ENCODE peak calls at places on chromosome 14, in four cellular contexts. One of them, this sample, is unnamed. For H3K27me3, the result is how much of the 10 kb centered on the place peaks cover.

GRCh38 chr14:67618617-67619063 is 1.1 kb upstream of the ARG2 start:
- DNase-seq in upper lobe of right lung: no peak
- DNase-seq in CD4-positive, CD25-positive, alpha-beta regulatory T cell: peak
- DNase-seq in AG04450: peak
- DNase-seq in this sample: peak

GRCh38 chr14:90447720-90448497 is 51.1 kb downstream of the CALM1 start:
- DNase-seq in upper lobe of right lung: no peak
- DNase-seq in CD4-positive, CD25-positive, alpha-beta regulatory T cell: no peak
- DNase-seq in AG04450: no peak
- DNase-seq in this sample: no peak

GRCh38 chr14:67722293-67722692 is 20.6 kb downstream of the RDH12 start:
- DNase-seq in upper lobe of right lung: no peak
- DNase-seq in CD4-positive, CD25-positive, alpha-beta regulatory T cell: no peak
- DNase-seq in AG04450: no peak
- DNase-seq in this sample: no peak

GRCh38 chr14:34051966-34052657 is 101.2 kb upstream of the EGLN3 start:
- DNase-seq in upper lobe of right lung: no peak
- DNase-seq in CD4-positive, CD25-positive, alpha-beta regulatory T cell: no peak
- DNase-seq in AG04450: no peak
- DNase-seq in this sample: no peak

GRCh38 chr14:64208261-64208660 is 85.9 kb downstream of the ESR2 start:
- DNase-seq in upper lobe of right lung: no peak
- DNase-seq in CD4-positive, CD25-positive, alpha-beta regulatory T cell: no peak
- DNase-seq in AG04450: no peak
- DNase-seq in this sample: no peak

GRCh38 chr14:22980672-22981089 is 1.7 kb downstream of the AJUBA start:
- DNase-seq in upper lobe of right lung: peak
- DNase-seq in CD4-positive, CD25-positive, alpha-beta regulatory T cell: peak
- DNase-seq in AG04450: no peak
- DNase-seq in this sample: no peak

GRCh38 chr14:52873694-52874093 is 77.2 kb downstream of the FERMT2 start:
- DNase-seq in upper lobe of right lung: no peak
- DNase-seq in CD4-positive, CD25-positive, alpha-beta regulatory T cell: no peak
- DNase-seq in AG04450: no peak
- DNase-seq in this sample: no peak

GRCh38 chr14:99947695-99948094 is 117.5 kb upstream of the EVL start:
- DNase-seq in upper lobe of right lung: no peak
- DNase-seq in CD4-positive, CD25-positive, alpha-beta regulatory T cell: no peak
- DNase-seq in AG04450: no peak
- DNase-seq in this sample: no peak

GRCh38 chr14:81408595-81408994 is 8.5 kb upstream of the STON2 start:
- DNase-seq in upper lobe of right lung: no peak
- DNase-seq in CD4-positive, CD25-positive, alpha-beta regulatory T cell: no peak
- DNase-seq in AG04450: no peak
- DNase-seq in this sample: no peak

GRCh38 chr14:73935666-73936065 is 14.2 kb downstream of the FAM161B start:
- DNase-seq in upper lobe of right lung: no peak
- DNase-seq in CD4-positive, CD25-positive, alpha-beta regulatory T cell: no peak
- DNase-seq in AG04450: no peak
- DNase-seq in this sample: no peak

GRCh38 chr14:77607741-77608302 is 8.6 kb downstream of the SPTLC2 start:
- DNase-seq in upper lobe of right lung: no peak
- DNase-seq in CD4-positive, CD25-positive, alpha-beta regulatory T cell: no peak
- DNase-seq in AG04450: no peak
- DNase-seq in this sample: no peak

GRCh38 chr14:35898217-35898775 is 72.2 kb downstream of the BRMS1L start:
- DNase-seq in upper lobe of right lung: no peak
- DNase-seq in CD4-positive, CD25-positive, alpha-beta regulatory T cell: no peak
- DNase-seq in AG04450: no peak
- DNase-seq in this sample: no peak

GRCh38 chr14:61742383-61742782 is 19.8 kb upstream of the SNAPC1 start:
- DNase-seq in upper lobe of right lung: no peak
- DNase-seq in CD4-positive, CD25-positive, alpha-beta regulatory T cell: no peak
- DNase-seq in AG04450: no peak
- DNase-seq in this sample: no peak

GRCh38 chr14:81169267-81169666 is 51.5 kb downstream of the GTF2A1 start:
- DNase-seq in upper lobe of right lung: no peak
- DNase-seq in CD4-positive, CD25-positive, alpha-beta regulatory T cell: no peak
- DNase-seq in AG04450: no peak
- DNase-seq in this sample: no peak

GRCh38 chr14:71206766-71207371 is 299.6 kb downstream of the PCNX1 start:
- DNase-seq in upper lobe of right lung: no peak
- DNase-seq in CD4-positive, CD25-positive, alpha-beta regulatory T cell: no peak
- DNase-seq in AG04450: peak
- DNase-seq in this sample: peak

GRCh38 chr14:89549381-89550102 is 132.5 kb upstream of the FOXN3 start:
- DNase-seq in upper lobe of right lung: no peak
- DNase-seq in CD4-positive, CD25-positive, alpha-beta regulatory T cell: no peak
- DNase-seq in AG04450: no peak
- DNase-seq in this sample: no peak

GRCh38 chr14:65302571-65303184 is 109.9 kb upstream of the FUT8 start:
- DNase-seq in upper lobe of right lung: no peak
- DNase-seq in CD4-positive, CD25-positive, alpha-beta regulatory T cell: no peak
- DNase-seq in AG04450: no peak
- DNase-seq in this sample: no peak

GRCh38 chr14:59474172-59474571 is 9.0 kb upstream of the GPR135 start:
- DNase-seq in upper lobe of right lung: no peak
- DNase-seq in CD4-positive, CD25-positive, alpha-beta regulatory T cell: no peak
- DNase-seq in AG04450: no peak
- DNase-seq in this sample: peak

GRCh38 chr14:69637503-69638030 is 26.2 kb downstream of the SUSD6 start:
- DNase-seq in upper lobe of right lung: no peak
- DNase-seq in CD4-positive, CD25-positive, alpha-beta regulatory T cell: no peak
- DNase-seq in AG04450: no peak
- DNase-seq in this sample: no peak

GRCh38 chr14:47278233-47278842 is 397.1 kb downstream of the MDGA2 start:
- DNase-seq in upper lobe of right lung: no peak
- DNase-seq in CD4-positive, CD25-positive, alpha-beta regulatory T cell: no peak
- DNase-seq in AG04450: no peak
- DNase-seq in this sample: peak

GRCh38 chr14:93952829-93953228 is 23.5 kb downstream of the ASB2 start:
- DNase-seq in upper lobe of right lung: no peak
- DNase-seq in CD4-positive, CD25-positive, alpha-beta regulatory T cell: no peak
- DNase-seq in AG04450: no peak
- DNase-seq in this sample: no peak

GRCh38 chr14:32230181-32230580 is 27.1 kb upstream of the RNU6-8 start:
- DNase-seq in upper lobe of right lung: no peak
- DNase-seq in CD4-positive, CD25-positive, alpha-beta regulatory T cell: no peak
- DNase-seq in AG04450: no peak
- DNase-seq in this sample: no peak

GRCh38 chr14:55721353-55721752 is 141.3 kb downstream of the KTN1 start:
- DNase-seq in upper lobe of right lung: no peak
- DNase-seq in CD4-positive, CD25-positive, alpha-beta regulatory T cell: no peak
- DNase-seq in AG04450: no peak
- DNase-seq in this sample: peak

GRCh38 chr14:58776516-58776915 is 138.8 kb downstream of the DACT1 start:
- DNase-seq in upper lobe of right lung: no peak
- DNase-seq in CD4-positive, CD25-positive, alpha-beta regulatory T cell: no peak
- DNase-seq in AG04450: no peak
- DNase-seq in this sample: no peak

GRCh38 chr14:92986254-92987147 is 63.6 kb downstream of the CHGA start:
- DNase-seq in upper lobe of right lung: no peak
- DNase-seq in CD4-positive, CD25-positive, alpha-beta regulatory T cell: no peak
- DNase-seq in AG04450: no peak
- DNase-seq in this sample: peak

GRCh38 chr14:52071675-52072074 is 2.8 kb upstream of the NID2 start:
- DNase-seq in upper lobe of right lung: no peak
- DNase-seq in CD4-positive, CD25-positive, alpha-beta regulatory T cell: no peak
- DNase-seq in AG04450: no peak
- DNase-seq in this sample: peak

GRCh38 chr14:105859717-105860614 is 333.6 kb downstream of the TMEM121 start:
- DNase-seq in upper lobe of right lung: peak
- DNase-seq in CD4-positive, CD25-positive, alpha-beta regulatory T cell: peak
- DNase-seq in AG04450: no peak
- DNase-seq in this sample: no peak

GRCh38 chr14:34012978-34013713 is 62.3 kb upstream of the EGLN3 start:
- DNase-seq in upper lobe of right lung: no peak
- DNase-seq in CD4-positive, CD25-positive, alpha-beta regulatory T cell: no peak
- DNase-seq in AG04450: no peak
- DNase-seq in this sample: no peak

GRCh38 chr14:59103396-59103795 is 85.1 kb upstream of the DAAM1 start:
- DNase-seq in upper lobe of right lung: no peak
- DNase-seq in CD4-positive, CD25-positive, alpha-beta regulatory T cell: no peak
- DNase-seq in AG04450: no peak
- DNase-seq in this sample: no peak

GRCh38 chr14:105315211-105315721 is 718 bp downstream of the PACS2 start:
- DNase-seq in upper lobe of right lung: peak
- DNase-seq in CD4-positive, CD25-positive, alpha-beta regulatory T cell: peak
- DNase-seq in AG04450: no peak
- DNase-seq in this sample: no peak

GRCh38 chr14:35277179-35277578 is 15.0 kb upstream of the PSMA6 start:
- DNase-seq in upper lobe of right lung: no peak
- DNase-seq in CD4-positive, CD25-positive, alpha-beta regulatory T cell: no peak
- DNase-seq in AG04450: no peak
- DNase-seq in this sample: no peak

GRCh38 chr14:24368215-24368561 is 204 bp downstream of the NFATC4 start:
- DNase-seq in upper lobe of right lung: no peak
- DNase-seq in CD4-positive, CD25-positive, alpha-beta regulatory T cell: no peak
- DNase-seq in AG04450: no peak
- DNase-seq in this sample: no peak

GRCh38 chr14:76346391-76347160 is 29.4 kb upstream of the ESRRB start:
- DNase-seq in upper lobe of right lung: no peak
- DNase-seq in CD4-positive, CD25-positive, alpha-beta regulatory T cell: no peak
- DNase-seq in AG04450: no peak
- DNase-seq in this sample: no peak
- H3K27me3 ChIP-seq in upper lobe of right lung: under half
- H3K27me3 ChIP-seq in CD4-positive, CD25-positive, alpha-beta regulatory T cell: under half
- H3K27me3 ChIP-seq in AG04450: under half
- H3K27me3 ChIP-seq in this sample: under half

GRCh38 chr14:101176535-101177205 is 273.1 kb upstream of the RTL1 start:
- DNase-seq in upper lobe of right lung: peak
- DNase-seq in CD4-positive, CD25-positive, alpha-beta regulatory T cell: no peak
- DNase-seq in AG04450: no peak
- DNase-seq in this sample: no peak
- H3K27me3 ChIP-seq in upper lobe of right lung: under half
- H3K27me3 ChIP-seq in CD4-positive, CD25-positive, alpha-beta regulatory T cell: under half
- H3K27me3 ChIP-seq in AG04450: under half
- H3K27me3 ChIP-seq in this sample: under half

GRCh38 chr14:96284430-96284829 is 28.4 kb downstream of the BDKRB1 start:
- DNase-seq in upper lobe of right lung: no peak
- DNase-seq in CD4-positive, CD25-positive, alpha-beta regulatory T cell: no peak
- DNase-seq in AG04450: no peak
- DNase-seq in this sample: no peak
- H3K27me3 ChIP-seq in upper lobe of right lung: under half
- H3K27me3 ChIP-seq in CD4-positive, CD25-positive, alpha-beta regulatory T cell: under half
- H3K27me3 ChIP-seq in AG04450: under half
- H3K27me3 ChIP-seq in this sample: under half

DNA sequence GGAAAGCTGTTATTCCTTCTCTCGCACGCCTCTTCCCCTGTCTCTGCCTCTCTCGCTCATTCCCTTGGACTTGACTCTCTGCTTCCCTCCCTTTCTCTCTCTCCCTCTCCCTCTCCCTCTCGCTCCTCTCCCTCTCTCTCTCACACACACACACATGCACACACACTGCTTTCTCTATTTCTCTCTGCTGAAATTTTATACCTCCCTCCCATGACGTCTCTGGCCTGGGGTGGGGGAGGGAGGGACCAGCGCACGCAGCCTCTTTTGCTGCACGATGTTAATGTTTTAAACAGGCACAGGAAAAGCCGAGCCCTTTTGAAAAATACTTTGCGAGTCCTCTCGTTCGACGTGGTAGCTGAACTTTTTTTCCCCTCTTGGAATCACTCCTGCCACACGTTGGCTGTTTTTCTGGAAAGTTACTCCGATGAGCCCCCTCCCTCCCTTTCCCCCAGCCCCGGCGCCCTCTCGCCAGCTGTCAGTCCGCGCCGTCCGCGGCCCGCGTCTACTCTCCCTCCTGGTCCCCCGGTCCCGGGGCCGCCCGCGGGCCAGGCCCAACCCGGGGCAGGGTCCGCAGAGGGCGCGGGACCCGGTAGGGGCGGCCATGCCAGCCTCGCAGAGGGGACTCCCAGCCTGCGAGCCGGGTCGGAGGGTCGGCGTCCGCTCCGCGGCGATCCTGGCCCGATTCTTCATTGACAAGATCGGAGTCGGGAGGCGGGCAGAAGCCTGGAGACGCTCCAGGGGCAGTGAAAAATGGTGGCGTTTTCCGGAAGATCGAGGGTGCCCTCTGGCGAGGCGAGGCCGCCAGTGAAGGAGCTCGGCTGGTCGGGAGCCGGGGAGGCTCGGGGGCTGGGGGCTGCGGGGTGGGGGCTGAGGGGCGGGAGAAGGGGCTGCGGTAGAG is at the start of gene TGFB3:
- DNase-seq in upper lobe of right lung: peak
- DNase-seq in CD4-positive, CD25-positive, alpha-beta regulatory T cell: peak
- DNase-seq in AG04450: peak
- DNase-seq in this sample: peak
- H3K27me3 ChIP-seq in upper lobe of right lung: under half
- H3K27me3 ChIP-seq in CD4-positive, CD25-positive, alpha-beta regulatory T cell: under half
- H3K27me3 ChIP-seq in AG04450: under half
- H3K27me3 ChIP-seq in this sample: under half

DNA sequence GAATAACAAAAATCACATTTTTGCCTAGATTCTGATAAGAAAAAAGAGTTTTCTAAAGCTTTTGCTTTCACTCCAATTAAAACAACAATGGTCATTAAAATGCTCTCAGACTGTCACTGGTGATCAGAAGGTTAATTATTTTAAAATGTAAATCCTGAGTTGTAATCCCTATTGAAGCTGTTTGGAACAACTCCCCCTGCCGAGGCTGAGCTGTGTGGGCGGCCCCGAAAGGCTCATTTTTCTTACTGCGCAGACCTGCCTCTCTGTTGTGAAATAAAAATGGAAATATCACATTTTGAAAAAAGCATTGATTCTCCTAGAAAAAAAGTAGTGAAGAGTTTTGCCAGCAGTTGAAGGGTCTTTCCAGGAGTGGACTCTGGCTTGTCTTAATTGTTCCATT is 174.8 kb upstream of the CDKN3 start:
- DNase-seq in upper lobe of right lung: no peak
- DNase-seq in CD4-positive, CD25-positive, alpha-beta regulatory T cell: no peak
- DNase-seq in AG04450: no peak
- DNase-seq in this sample: no peak
- H3K27me3 ChIP-seq in upper lobe of right lung: under half
- H3K27me3 ChIP-seq in CD4-positive, CD25-positive, alpha-beta regulatory T cell: under half
- H3K27me3 ChIP-seq in AG04450: under half
- H3K27me3 ChIP-seq in this sample: under half

This sample was measured in brain microvascular endothelial cell.